ENCODE peak calls at places on chromosomes 5 and 9, in seven cellular contexts. One of them, this sample, is unnamed.

GRCh38 chr9:77433675-77434445 is 214.3 kb downstream of the GNA14 start:
- DNase-seq in amniotic stem cell: peak; percentile 54
- DNase-seq in T-helper 1 cell: peak; percentile 56
- DNase-seq in activated T-helper 1 cell treated with anti-CD3 and anti-CD28 coated beads, Interleukin-12 subunit alpha, Interleukin-12 subunit beta, Interleukin-2, Interleukin-4 antibody, amounts not matched to agents 30 ng/mL and 10 ng/mL and 1 ng/mL, durations not matched to agents 14 hours and 24 hours and 36 hours: peak; percentile 15
- DNase-seq in stimulated activated CD4-positive, alpha-beta T cell treated with anti-CD3 and anti-CD28 coated beads, Interleukin-2, amount 100 ng/mL, for 48 hours: peak; percentile 28
- DNase-seq in IMR-90: peak; percentile 74
- DNase-seq in heart right ventricle: peak; percentile 53
- DNase-seq in this sample: peak; percentile 43

GRCh38 chr5:52727568-52727967 is 60.1 kb upstream of the ITGA1 start:
- DNase-seq in amniotic stem cell: peak; percentile 68
- DNase-seq in T-helper 1 cell: no peak
- DNase-seq in activated T-helper 1 cell treated with anti-CD3 and anti-CD28 coated beads, Interleukin-12 subunit alpha, Interleukin-12 subunit beta, Interleukin-2, Interleukin-4 antibody, amounts not matched to agents 30 ng/mL and 10 ng/mL and 1 ng/mL, durations not matched to agents 14 hours and 24 hours and 36 hours: no peak
- DNase-seq in stimulated activated CD4-positive, alpha-beta T cell treated with anti-CD3 and anti-CD28 coated beads, Interleukin-2, amount 100 ng/mL, for 48 hours: no peak
- DNase-seq in IMR-90: peak; percentile 73
- DNase-seq in heart right ventricle: peak; percentile 59
- DNase-seq in this sample: no peak

GRCh38 chr9:98867434-98868168 is 60.1 kb downstream of the GALNT12 start:
- DNase-seq in amniotic stem cell: peak; percentile 53
- DNase-seq in T-helper 1 cell: peak; percentile 56
- DNase-seq in activated T-helper 1 cell treated with anti-CD3 and anti-CD28 coated beads, Interleukin-12 subunit alpha, Interleukin-12 subunit beta, Interleukin-2, Interleukin-4 antibody, amounts not matched to agents 30 ng/mL and 10 ng/mL and 1 ng/mL, durations not matched to agents 14 hours and 24 hours and 36 hours: no peak
- DNase-seq in stimulated activated CD4-positive, alpha-beta T cell treated with anti-CD3 and anti-CD28 coated beads, Interleukin-2, amount 100 ng/mL, for 48 hours: no peak
- DNase-seq in IMR-90: peak; percentile 92
- DNase-seq in heart right ventricle: peak; percentile 88
- DNase-seq in this sample: no peak

GRCh38 chr9:37897665-37898064 is 6.3 kb downstream of the SLC25A51 start:
- DNase-seq in amniotic stem cell: no peak
- DNase-seq in T-helper 1 cell: no peak
- DNase-seq in activated T-helper 1 cell treated with anti-CD3 and anti-CD28 coated beads, Interleukin-12 subunit alpha, Interleukin-12 subunit beta, Interleukin-2, Interleukin-4 antibody, amounts not matched to agents 30 ng/mL and 10 ng/mL and 1 ng/mL, durations not matched to agents 14 hours and 24 hours and 36 hours: no peak
- DNase-seq in stimulated activated CD4-positive, alpha-beta T cell treated with anti-CD3 and anti-CD28 coated beads, Interleukin-2, amount 100 ng/mL, for 48 hours: no peak
- DNase-seq in IMR-90: peak; percentile 71
- DNase-seq in heart right ventricle: no peak
- DNase-seq in this sample: no peak

GRCh38 chr9:37264539-37264938 is 144.2 kb downstream of the ZCCHC7 start:
- DNase-seq in amniotic stem cell: no peak
- DNase-seq in T-helper 1 cell: no peak
- DNase-seq in activated T-helper 1 cell treated with anti-CD3 and anti-CD28 coated beads, Interleukin-12 subunit alpha, Interleukin-12 subunit beta, Interleukin-2, Interleukin-4 antibody, amounts not matched to agents 30 ng/mL and 10 ng/mL and 1 ng/mL, durations not matched to agents 14 hours and 24 hours and 36 hours: no peak
- DNase-seq in stimulated activated CD4-positive, alpha-beta T cell treated with anti-CD3 and anti-CD28 coated beads, Interleukin-2, amount 100 ng/mL, for 48 hours: no peak
- DNase-seq in IMR-90: no peak
- DNase-seq in heart right ventricle: no peak
- DNase-seq in this sample: no peak

GRCh38 chr5:16160706-16161105 is 18.9 kb downstream of the MARCHF11 start:
- DNase-seq in amniotic stem cell: peak; percentile 30
- DNase-seq in T-helper 1 cell: peak; percentile 36
- DNase-seq in activated T-helper 1 cell treated with anti-CD3 and anti-CD28 coated beads, Interleukin-12 subunit alpha, Interleukin-12 subunit beta, Interleukin-2, Interleukin-4 antibody, amounts not matched to agents 30 ng/mL and 10 ng/mL and 1 ng/mL, durations not matched to agents 14 hours and 24 hours and 36 hours: peak; percentile 10
- DNase-seq in stimulated activated CD4-positive, alpha-beta T cell treated with anti-CD3 and anti-CD28 coated beads, Interleukin-2, amount 100 ng/mL, for 48 hours: no peak
- DNase-seq in IMR-90: peak; percentile 62
- DNase-seq in heart right ventricle: peak; percentile 9
- DNase-seq in this sample: no peak

GRCh38 chr5:173339286-173339685 is 11.1 kb upstream of the STC2 start:
- DNase-seq in amniotic stem cell: no peak
- DNase-seq in T-helper 1 cell: no peak
- DNase-seq in activated T-helper 1 cell treated with anti-CD3 and anti-CD28 coated beads, Interleukin-12 subunit alpha, Interleukin-12 subunit beta, Interleukin-2, Interleukin-4 antibody, amounts not matched to agents 30 ng/mL and 10 ng/mL and 1 ng/mL, durations not matched to agents 14 hours and 24 hours and 36 hours: no peak
- DNase-seq in stimulated activated CD4-positive, alpha-beta T cell treated with anti-CD3 and anti-CD28 coated beads, Interleukin-2, amount 100 ng/mL, for 48 hours: no peak
- DNase-seq in IMR-90: no peak
- DNase-seq in heart right ventricle: no peak
- DNase-seq in this sample: no peak

GRCh38 chr9:125376261-125377226 is 114.9 kb downstream of the GAPVD1 start:
- DNase-seq in amniotic stem cell: no peak
- DNase-seq in T-helper 1 cell: no peak
- DNase-seq in activated T-helper 1 cell treated with anti-CD3 and anti-CD28 coated beads, Interleukin-12 subunit alpha, Interleukin-12 subunit beta, Interleukin-2, Interleukin-4 antibody, amounts not matched to agents 30 ng/mL and 10 ng/mL and 1 ng/mL, durations not matched to agents 14 hours and 24 hours and 36 hours: no peak
- DNase-seq in stimulated activated CD4-positive, alpha-beta T cell treated with anti-CD3 and anti-CD28 coated beads, Interleukin-2, amount 100 ng/mL, for 48 hours: no peak
- DNase-seq in IMR-90: no peak
- DNase-seq in heart right ventricle: no peak
- DNase-seq in this sample: no peak

GRCh38 chr9:8349369-8349768 is 549.8 kb upstream of the DMAC1 start:
- DNase-seq in amniotic stem cell: no peak
- DNase-seq in T-helper 1 cell: no peak
- DNase-seq in activated T-helper 1 cell treated with anti-CD3 and anti-CD28 coated beads, Interleukin-12 subunit alpha, Interleukin-12 subunit beta, Interleukin-2, Interleukin-4 antibody, amounts not matched to agents 30 ng/mL and 10 ng/mL and 1 ng/mL, durations not matched to agents 14 hours and 24 hours and 36 hours: no peak
- DNase-seq in stimulated activated CD4-positive, alpha-beta T cell treated with anti-CD3 and anti-CD28 coated beads, Interleukin-2, amount 100 ng/mL, for 48 hours: no peak
- DNase-seq in IMR-90: no peak
- DNase-seq in heart right ventricle: no peak
- DNase-seq in this sample: no peak

GRCh38 chr9:86407022-86407421 is 52.8 kb upstream of the TUT7 start:
- DNase-seq in amniotic stem cell: no peak
- DNase-seq in T-helper 1 cell: no peak
- DNase-seq in activated T-helper 1 cell treated with anti-CD3 and anti-CD28 coated beads, Interleukin-12 subunit alpha, Interleukin-12 subunit beta, Interleukin-2, Interleukin-4 antibody, amounts not matched to agents 30 ng/mL and 10 ng/mL and 1 ng/mL, durations not matched to agents 14 hours and 24 hours and 36 hours: no peak
- DNase-seq in stimulated activated CD4-positive, alpha-beta T cell treated with anti-CD3 and anti-CD28 coated beads, Interleukin-2, amount 100 ng/mL, for 48 hours: peak; percentile 18
- DNase-seq in IMR-90: peak; percentile 75
- DNase-seq in heart right ventricle: no peak
- DNase-seq in this sample: peak; percentile 4

GRCh38 chr5:178434851-178435250 is 155.3 kb downstream of the COL23A1 start:
- DNase-seq in amniotic stem cell: no peak
- DNase-seq in T-helper 1 cell: no peak
- DNase-seq in activated T-helper 1 cell treated with anti-CD3 and anti-CD28 coated beads, Interleukin-12 subunit alpha, Interleukin-12 subunit beta, Interleukin-2, Interleukin-4 antibody, amounts not matched to agents 30 ng/mL and 10 ng/mL and 1 ng/mL, durations not matched to agents 14 hours and 24 hours and 36 hours: no peak
- DNase-seq in stimulated activated CD4-positive, alpha-beta T cell treated with anti-CD3 and anti-CD28 coated beads, Interleukin-2, amount 100 ng/mL, for 48 hours: no peak
- DNase-seq in IMR-90: no peak
- DNase-seq in heart right ventricle: peak; percentile 54
- DNase-seq in this sample: no peak

GRCh38 chr9:94991961-94992907 is 265.7 kb downstream of the AOPEP start:
- DNase-seq in amniotic stem cell: no peak
- DNase-seq in T-helper 1 cell: no peak
- DNase-seq in activated T-helper 1 cell treated with anti-CD3 and anti-CD28 coated beads, Interleukin-12 subunit alpha, Interleukin-12 subunit beta, Interleukin-2, Interleukin-4 antibody, amounts not matched to agents 30 ng/mL and 10 ng/mL and 1 ng/mL, durations not matched to agents 14 hours and 24 hours and 36 hours: no peak
- DNase-seq in stimulated activated CD4-positive, alpha-beta T cell treated with anti-CD3 and anti-CD28 coated beads, Interleukin-2, amount 100 ng/mL, for 48 hours: no peak
- DNase-seq in IMR-90: no peak
- DNase-seq in heart right ventricle: no peak
- DNase-seq in this sample: no peak

GRCh38 chr9:136488247-136489214 is 5.7 kb upstream of the SEC16A start:
- DNase-seq in amniotic stem cell: no peak
- DNase-seq in T-helper 1 cell: peak; percentile 52
- DNase-seq in activated T-helper 1 cell treated with anti-CD3 and anti-CD28 coated beads, Interleukin-12 subunit alpha, Interleukin-12 subunit beta, Interleukin-2, Interleukin-4 antibody, amounts not matched to agents 30 ng/mL and 10 ng/mL and 1 ng/mL, durations not matched to agents 14 hours and 24 hours and 36 hours: peak; percentile 62
- DNase-seq in stimulated activated CD4-positive, alpha-beta T cell treated with anti-CD3 and anti-CD28 coated beads, Interleukin-2, amount 100 ng/mL, for 48 hours: peak; percentile 69
- DNase-seq in IMR-90: peak; percentile 8
- DNase-seq in heart right ventricle: peak; percentile 69
- DNase-seq in this sample: peak; percentile 77

GRCh38 chr9:4137234-4137633 is 162.6 kb downstream of the GLIS3 start:
- DNase-seq in amniotic stem cell: peak; percentile 38
- DNase-seq in T-helper 1 cell: no peak
- DNase-seq in activated T-helper 1 cell treated with anti-CD3 and anti-CD28 coated beads, Interleukin-12 subunit alpha, Interleukin-12 subunit beta, Interleukin-2, Interleukin-4 antibody, amounts not matched to agents 30 ng/mL and 10 ng/mL and 1 ng/mL, durations not matched to agents 14 hours and 24 hours and 36 hours: no peak
- DNase-seq in stimulated activated CD4-positive, alpha-beta T cell treated with anti-CD3 and anti-CD28 coated beads, Interleukin-2, amount 100 ng/mL, for 48 hours: no peak
- DNase-seq in IMR-90: peak; percentile 97
- DNase-seq in heart right ventricle: no peak
- DNase-seq in this sample: no peak

This sample was measured in activated naive CD4-positive, alpha-beta T cell treated with Interleukin-2 at 50 U/mL for 16 hours.